ENCODE peak calls at places on chromosomes 11 and 22, in six cellular contexts. One of them, this sample, is unnamed.

GRCh38 chr22:23822101-23822671 is 16.6 kb downstream of the DERL3 start:
- DNase-seq in SK-N-SH: peak; percentile 47
- DNase-seq in HepG2: no peak
- DNase-seq in GM12878: no peak
- DNase-seq in HCT116: no peak
- DNase-seq in H1: no peak
- DNase-seq in this sample: no peak

GRCh38 chr11:2517386-2518064 is 72.7 kb downstream of the KCNQ1 start:
- DNase-seq in GM12878: no peak
- DNase-seq in H1: no peak
- DNase-seq in SK-N-SH: peak; percentile 26
- DNase-seq in HCT116: no peak
- DNase-seq in HepG2: no peak
- DNase-seq in this sample: no peak

GRCh38 chr11:69925366-69926196 is 106.4 kb upstream of the FGF3 start:
- DNase-seq in HCT116: no peak
- DNase-seq in SK-N-SH: peak; percentile 68
- DNase-seq in GM12878: no peak
- DNase-seq in HepG2: no peak
- DNase-seq in H1: no peak
- DNase-seq in this sample: no peak

GRCh38 chr11:130476922-130477491 is 28.6 kb downstream of the ADAMTS15 start:
- DNase-seq in H1: peak; percentile 40
- DNase-seq in HCT116: no peak
- DNase-seq in GM12878: no peak
- DNase-seq in HepG2: no peak
- DNase-seq in SK-N-SH: peak; percentile 21
- DNase-seq in this sample: no peak

GRCh38 chr11:36214484-36214883 is 74.7 kb downstream of the COMMD9 start:
- DNase-seq in HCT116: no peak
- DNase-seq in GM12878: no peak
- DNase-seq in SK-N-SH: no peak
- DNase-seq in H1: no peak
- DNase-seq in HepG2: no peak
- DNase-seq in this sample: peak; percentile 68

GRCh38 chr22:20853236-20853660 is 5.4 kb downstream of the PI4KA start:
- DNase-seq in SK-N-SH: no peak
- DNase-seq in HCT116: no peak
- DNase-seq in H1: no peak
- DNase-seq in GM12878: no peak
- DNase-seq in HepG2: no peak
- DNase-seq in this sample: no peak

GRCh38 chr11:131533164-131533563 is 162.7 kb downstream of the NTM start:
- DNase-seq in SK-N-SH: no peak
- DNase-seq in H1: no peak
- DNase-seq in HCT116: no peak
- DNase-seq in GM12878: no peak
- DNase-seq in HepG2: no peak
- DNase-seq in this sample: no peak

GRCh38 chr11:131537729-131538128 is 167.3 kb downstream of the NTM start:
- DNase-seq in H1: no peak
- DNase-seq in HCT116: no peak
- DNase-seq in GM12878: no peak
- DNase-seq in SK-N-SH: no peak
- DNase-seq in HepG2: no peak
- DNase-seq in this sample: no peak

GRCh38 chr11:10743354-10744035 is 7.6 kb upstream of the CTR9 start:
- DNase-seq in H1: no peak
- DNase-seq in GM12878: no peak
- DNase-seq in SK-N-SH: no peak
- DNase-seq in HCT116: no peak
- DNase-seq in HepG2: no peak
- DNase-seq in this sample: peak; percentile 13

GRCh38 chr11:44812971-44813370 is 86.2 kb downstream of the TSPAN18 start:
- DNase-seq in HCT116: no peak
- DNase-seq in HepG2: no peak
- DNase-seq in SK-N-SH: no peak
- DNase-seq in GM12878: no peak
- DNase-seq in H1: no peak
- DNase-seq in this sample: no peak

GRCh38 chr11:64759131-64759721 is 548 bp downstream of the PYGM start:
- DNase-seq in GM12878: no peak
- DNase-seq in HepG2: peak; percentile 50
- DNase-seq in SK-N-SH: peak; percentile 48
- DNase-seq in HCT116: no peak
- DNase-seq in H1: no peak
- DNase-seq in this sample: no peak

GRCh38 chr11:16166571-16166970 is 189.8 kb downstream of the SOX6 start:
- DNase-seq in SK-N-SH: no peak
- DNase-seq in H1: no peak
- DNase-seq in HCT116: no peak
- DNase-seq in HepG2: no peak
- DNase-seq in GM12878: no peak
- DNase-seq in this sample: no peak

DNA sequence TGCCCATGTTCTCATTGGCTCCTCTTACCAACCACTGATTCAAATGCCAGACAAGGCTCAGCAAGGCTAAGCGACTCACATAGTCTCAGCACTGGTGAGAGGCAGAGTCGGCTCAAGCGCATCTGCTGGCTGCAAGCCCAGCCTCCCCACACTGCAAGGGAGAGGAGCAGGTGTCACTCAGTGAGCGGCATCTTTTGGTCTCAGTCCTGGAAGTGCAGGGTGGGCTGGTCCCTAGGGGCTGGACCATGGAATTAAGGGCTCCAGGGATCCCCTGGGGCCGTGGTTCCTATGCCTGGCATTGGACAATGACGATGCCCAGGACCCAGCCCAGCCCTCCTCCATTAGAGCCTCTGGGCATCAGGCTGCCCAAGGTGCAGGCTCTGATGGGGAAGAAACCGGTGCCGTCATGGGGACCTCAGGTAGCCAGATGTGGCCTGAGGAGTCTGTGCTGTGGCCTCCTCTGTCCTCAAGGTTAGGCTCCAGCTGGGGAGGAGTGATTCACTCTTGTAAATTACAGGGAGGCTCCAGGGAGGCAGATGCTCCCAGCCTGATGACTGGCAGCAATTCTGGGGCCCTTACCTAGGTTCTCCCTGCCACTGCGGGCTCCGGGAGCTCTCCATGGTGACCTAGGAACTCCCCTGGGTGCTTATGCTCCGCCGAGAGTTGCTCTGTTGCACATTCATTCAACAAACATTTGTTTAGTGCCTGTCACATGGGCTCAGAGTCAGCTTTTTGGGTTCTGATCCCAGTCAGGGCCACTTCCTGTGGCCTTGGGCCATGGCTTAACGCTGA is 28.0 kb downstream of the FADS2 start:
- DNase-seq in SK-N-SH: no peak
- DNase-seq in HepG2: no peak
- DNase-seq in H1: no peak
- DNase-seq in GM12878: no peak
- DNase-seq in HCT116: no peak
- DNase-seq in this sample: no peak
- TF ChIP-seq JUND in SK-N-SH: no peak
- TF ChIP-seq JUND in HepG2: no peak
- TF ChIP-seq JUND in H1: no peak
- TF ChIP-seq JUND in GM12878: no peak
- TF ChIP-seq JUND in HCT116: no peak
- TF ChIP-seq JUND in this sample: no peak

GRCh38 chr22:22733881-22734373 is 89.5 kb downstream of the GGTLC2 start:
- DNase-seq in SK-N-SH: no peak
- DNase-seq in GM12878: no peak
- DNase-seq in H1: no peak
- DNase-seq in HepG2: no peak
- DNase-seq in HCT116: no peak
- DNase-seq in this sample: no peak

GRCh38 chr22:22735695-22736611 is 91.5 kb downstream of the GGTLC2 start:
- DNase-seq in HepG2: no peak
- DNase-seq in HCT116: no peak
- DNase-seq in SK-N-SH: no peak
- DNase-seq in H1: no peak
- DNase-seq in GM12878: no peak
- DNase-seq in this sample: no peak

GRCh38 chr22:22731374-22731676 is 86.9 kb downstream of the GGTLC2 start:
- DNase-seq in HepG2: no peak
- DNase-seq in HCT116: no peak
- DNase-seq in H1: no peak
- DNase-seq in SK-N-SH: no peak
- DNase-seq in GM12878: no peak
- DNase-seq in this sample: no peak

GRCh38 chr22:22728382-22728781 is 84.0 kb downstream of the GGTLC2 start:
- DNase-seq in HepG2: no peak
- DNase-seq in H1: no peak
- DNase-seq in SK-N-SH: no peak
- DNase-seq in GM12878: no peak
- DNase-seq in HCT116: no peak
- DNase-seq in this sample: no peak

DNA sequence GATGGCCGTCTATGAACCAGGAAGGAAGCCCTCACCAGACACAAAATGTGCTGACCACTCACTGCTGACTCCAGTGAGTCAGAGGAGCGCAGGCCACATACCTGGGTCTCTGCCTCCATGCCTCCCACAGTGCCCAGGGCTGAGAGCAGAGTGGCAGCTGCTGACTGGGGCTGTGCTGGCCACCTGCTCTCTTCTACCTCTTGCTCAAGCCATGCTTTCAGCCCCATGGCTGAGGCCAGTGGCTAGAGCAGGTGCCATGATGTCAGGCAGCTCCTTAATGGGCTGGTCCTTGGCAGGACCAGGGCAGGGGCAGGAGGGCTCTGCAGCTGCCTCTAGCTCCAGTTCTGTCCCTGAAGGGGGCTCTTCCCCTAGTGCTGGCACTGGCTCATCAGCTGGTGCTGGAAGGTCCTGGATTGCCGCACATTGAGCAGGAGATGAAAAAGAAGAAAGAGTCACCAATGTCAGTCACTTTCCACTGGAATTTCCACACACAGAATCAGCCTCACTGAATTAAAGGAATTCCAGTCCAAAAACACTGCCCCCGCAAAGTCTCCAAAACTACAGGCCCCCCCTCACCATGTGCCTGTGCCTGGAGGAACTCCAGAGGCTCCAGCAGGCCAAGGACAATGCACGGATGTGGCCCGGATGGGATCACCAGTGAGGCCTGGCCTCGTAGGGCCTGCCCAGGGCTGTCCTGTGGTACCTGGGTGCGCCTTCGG is 86.4 kb downstream of the GGTLC2 start:
- DNase-seq in SK-N-SH: no peak
- DNase-seq in H1: no peak
- DNase-seq in HCT116: no peak
- DNase-seq in GM12878: no peak
- DNase-seq in HepG2: no peak
- DNase-seq in this sample: no peak
- TF ChIP-seq JUND in SK-N-SH: no peak
- TF ChIP-seq JUND in H1: no peak
- TF ChIP-seq JUND in HCT116: no peak
- TF ChIP-seq JUND in GM12878: no peak
- TF ChIP-seq JUND in HepG2: no peak
- TF ChIP-seq JUND in this sample: no peak

DNA sequence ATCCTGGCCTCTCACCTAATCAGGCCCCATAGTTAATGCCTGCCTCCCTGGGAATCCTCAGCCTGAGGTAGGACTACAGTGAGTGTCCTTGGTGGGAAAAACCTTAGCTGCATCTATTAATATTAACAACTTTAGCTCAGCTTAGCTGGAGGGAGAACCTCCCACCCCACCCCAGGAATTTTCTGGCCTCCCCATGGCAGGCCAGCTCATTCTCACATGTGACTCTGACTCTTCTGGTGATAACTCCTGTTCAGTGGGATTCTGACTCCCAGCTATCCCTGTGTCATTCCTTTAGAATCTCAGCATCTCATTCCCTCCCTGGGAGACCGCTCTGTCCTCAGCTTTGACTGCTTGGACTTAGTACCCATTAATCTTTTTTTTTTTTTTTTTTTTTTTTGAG is 14.5 kb downstream of the ART5 start:
- DNase-seq in SK-N-SH: no peak
- DNase-seq in HCT116: no peak
- DNase-seq in GM12878: no peak
- DNase-seq in HepG2: no peak
- DNase-seq in H1: no peak
- DNase-seq in this sample: no peak
- TF ChIP-seq JUND in SK-N-SH: no peak
- TF ChIP-seq JUND in HCT116: no peak
- TF ChIP-seq JUND in GM12878: no peak
- TF ChIP-seq JUND in HepG2: no peak
- TF ChIP-seq JUND in H1: no peak
- TF ChIP-seq JUND in this sample: no peak

GRCh38 chr22:49152146-49152929 is 675.3 kb downstream of the BRD1 start:
- DNase-seq in HepG2: no peak
- DNase-seq in SK-N-SH: peak; percentile 52
- DNase-seq in H1: no peak
- DNase-seq in GM12878: no peak
- DNase-seq in HCT116: no peak
- DNase-seq in this sample: no peak

GRCh38 chr22:49149721-49150608 is 677.7 kb downstream of the BRD1 start:
- DNase-seq in H1: no peak
- DNase-seq in HCT116: no peak
- DNase-seq in SK-N-SH: no peak
- DNase-seq in GM12878: no peak
- DNase-seq in HepG2: no peak
- DNase-seq in this sample: no peak

GRCh38 chr22:49150801-49151221 is 676.9 kb downstream of the BRD1 start:
- DNase-seq in HepG2: no peak
- DNase-seq in H1: no peak
- DNase-seq in SK-N-SH: peak; percentile 81
- DNase-seq in HCT116: no peak
- DNase-seq in GM12878: no peak
- DNase-seq in this sample: no peak

GRCh38 chr22:49152930-49153770 is 674.5 kb downstream of the BRD1 start:
- DNase-seq in SK-N-SH: no peak
- DNase-seq in H1: no peak
- DNase-seq in HCT116: no peak
- DNase-seq in GM12878: no peak
- DNase-seq in HepG2: no peak
- DNase-seq in this sample: no peak

DNA sequence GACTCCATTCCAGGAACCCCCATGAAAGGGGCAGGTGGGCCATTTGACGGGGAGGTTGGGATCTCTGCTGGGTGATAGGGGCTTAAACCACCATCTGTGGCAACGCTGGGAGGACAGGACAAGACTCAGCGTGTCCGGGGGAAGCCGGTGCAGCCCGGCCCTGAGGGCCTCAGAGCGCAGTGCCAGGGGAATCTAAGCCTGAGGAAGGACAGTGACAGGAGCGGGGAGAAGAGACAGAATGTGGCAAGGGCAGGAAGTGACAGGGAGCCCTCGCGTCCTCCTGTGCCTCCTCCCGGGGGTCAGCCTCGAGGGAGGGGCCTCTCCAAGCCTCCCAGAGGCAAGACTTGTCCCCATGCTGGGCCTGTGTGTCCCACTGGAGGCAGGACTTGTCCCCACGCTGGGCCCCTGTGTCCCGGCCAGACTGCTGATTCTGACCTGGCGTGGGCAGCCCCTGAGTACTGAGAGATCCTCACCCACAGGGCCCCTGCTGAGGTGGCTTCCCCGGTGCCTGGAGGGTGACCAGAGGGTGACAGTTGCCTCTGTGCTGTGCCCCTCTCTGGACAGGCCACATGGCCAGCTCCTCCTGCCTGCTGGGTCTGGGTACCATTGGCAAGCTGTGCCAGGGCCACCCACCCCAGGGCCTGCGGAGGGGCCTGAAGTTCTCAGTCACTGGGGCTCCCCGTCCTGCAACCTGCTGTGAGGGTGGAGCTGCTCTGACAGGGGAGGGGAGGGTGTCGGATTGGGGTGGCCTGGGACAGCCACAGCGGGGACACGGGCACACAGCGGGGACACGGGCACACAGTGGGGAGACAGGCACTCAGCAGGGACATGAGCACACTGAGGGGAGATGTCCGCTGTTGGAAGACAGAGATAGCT is 676.2 kb downstream of the BRD1 start:
- DNase-seq in GM12878: no peak
- DNase-seq in SK-N-SH: peak; percentile 55
- DNase-seq in H1: no peak
- DNase-seq in HepG2: no peak
- DNase-seq in HCT116: no peak
- DNase-seq in this sample: no peak
- TF ChIP-seq JUND in GM12878: no peak
- TF ChIP-seq JUND in SK-N-SH: no peak
- TF ChIP-seq JUND in H1: no peak
- TF ChIP-seq JUND in HepG2: no peak
- TF ChIP-seq JUND in HCT116: no peak
- TF ChIP-seq JUND in this sample: no peak